ENCODE peak calls at places on chromosome 4, in eight cellular contexts. B is neuronal stem cell; L is T-helper 9 cell; N is progenitor cell of endocrine pancreas; I is mammary epithelial cell; G is stimulated activated CD4-positive, alpha-beta T cell treated with anti-CD3 and anti-CD28 coated beads, Interleukin-4, amount 100 ng/mL, for 24 hours; R is neural crest cell; Q is T-helper 22 cell. E is an unnamed sample.
A peak's percentile ranks its signal among the peaks of the same experiment; 100 is the strongest.

GRCh38 chr4:1400861-1401408 is 5.3 kb downstream of the NKX1-1 start:
- DNase-seq in G (no peak), B (no peak), I (no peak), N (peak; percentile 8), Q (no peak), R (no peak), L (no peak), E (no peak)

GRCh38 chr4:91448668-91449330 is 855.0 kb upstream of the GRID2 start:
- DNase-seq in R (no peak), G (no peak), L (no peak), N (no peak), Q (no peak), I (peak; percentile 78), B (no peak), E (no peak)

GRCh38 chr4:122716825-122717448 is 15.6 kb upstream of the BBS12 start:
- DNase-seq in L (peak; percentile 56), R (peak; percentile 63), B (peak; percentile 43), N (peak; percentile 30), Q (peak; percentile 23), I (peak; percentile 48), G (peak; percentile 87), E (peak; percentile 41)

GRCh38 chr4:164261831-164262230 is 492.1 kb upstream of the SMIM31 start:
- DNase-seq in I (no peak), N (no peak), B (no peak), Q (no peak), R (no peak), G (no peak), L (no peak), E (no peak)

GRCh38 chr4:80309301-80310004 is 26.1 kb upstream of the CFAP299 start:
- DNase-seq in B (no peak), I (peak; percentile 81), R (no peak), L (no peak), Q (no peak), N (no peak), G (no peak), E (no peak)

GRCh38 chr4:128649575-128650205 is 159.8 kb upstream of the JADE1 start:
- DNase-seq in Q (no peak), N (no peak), L (no peak), G (no peak), R (no peak), B (no peak), I (peak; percentile 32), E (no peak)

GRCh38 chr4:182062936-182063335 is 180.3 kb upstream of the TENM3 start:
- DNase-seq in G (no peak), B (no peak), L (no peak), Q (no peak), R (no peak), N (no peak), I (peak; percentile 80), E (no peak)

GRCh38 chr4:78237360-78237759 is 180.2 kb downstream of the FRAS1 start:
- DNase-seq in R (no peak), L (no peak), B (no peak), I (no peak), Q (no peak), N (no peak), G (no peak), E (no peak)

GRCh38 chr4:117481742-117482141 is 396.4 kb upstream of the TRAM1L1 start:
- DNase-seq in G (no peak), L (no peak), Q (no peak), I (peak; percentile 74), B (no peak), R (no peak), N (no peak), E (no peak)

GRCh38 chr4:1994935-1995334 is 13.8 kb downstream of the NELFA start:
- DNase-seq in G (no peak), R (no peak), B (no peak), L (no peak), N (no peak), I (no peak), Q (no peak), E (no peak)

GRCh38 chr4:35934370-35934981 is 309.8 kb downstream of the ARAP2 start:
- DNase-seq in R (no peak), G (no peak), Q (no peak), I (peak; percentile 4), B (peak; percentile 39), L (no peak), N (no peak), E (peak; percentile 4)

GRCh38 chr4:67522851-67523671 is 22.2 kb downstream of the CENPC start:
- DNase-seq in I (no peak), N (no peak), R (no peak), L (no peak), Q (no peak), B (no peak), G (no peak), E (no peak)

GRCh38 chr4:74431113-74431826 is 13.7 kb upstream of the AREG start:
- DNase-seq in I (peak; percentile 77), B (no peak), R (no peak), G (no peak), Q (no peak), N (no peak), L (no peak), E (no peak)

GRCh38 chr4:10296730-10297129 is 160.5 kb downstream of the ZNF518B start:
- DNase-seq in R (peak; percentile 20), B (peak; percentile 68), G (no peak), L (no peak), I (peak; percentile 71), N (no peak), Q (no peak), E (peak; percentile 2)

GRCh38 chr4:21304061-21304541 is 603.8 kb downstream of the PACRGL start:
- DNase-seq in N (peak; percentile 32), R (peak; percentile 30), L (no peak), B (peak; percentile 42), I (no peak), G (no peak), Q (no peak), E (peak; percentile 22)

GRCh38 chr4:19119904-19120303 is 1098.3 kb upstream of the LCORL start:
- DNase-seq in R (no peak), I (no peak), N (no peak), L (no peak), G (no peak), B (no peak), Q (no peak), E (no peak)

GRCh38 chr4:90187148-90187884 is 60.1 kb downstream of the CCSER1 start:
- DNase-seq in Q (no peak), I (no peak), G (no peak), B (no peak), R (no peak), N (no peak), L (no peak), E (no peak)

GRCh38 chr4:154658680-154659402 is 46.4 kb upstream of the FGG start:
- DNase-seq in B (no peak), G (no peak), R (no peak), I (no peak), Q (no peak), L (no peak), N (no peak), E (no peak)

GRCh38 chr4:184473515-184474260 is 662 bp downstream of the IRF2 start:
- DNase-seq in N (peak; percentile 39), G (peak; percentile 52), B (peak; percentile 39), Q (peak; percentile 24), R (peak; percentile 35), I (peak; percentile 54), L (peak; percentile 24), E (peak; percentile 6)

GRCh38 chr4:156298230-156298629 is 344.6 kb upstream of the CTSO start:
- DNase-seq in Q (no peak), B (peak; percentile 41), I (peak; percentile 52), R (no peak), N (no peak), L (no peak), G (no peak), E (no peak)

GRCh38 chr4:168515222-168516011 is 18.6 kb downstream of the PALLD start:
- DNase-seq in L (no peak), B (no peak), G (no peak), I (no peak), R (no peak), Q (no peak), N (no peak), E (no peak)

GRCh38 chr4:147599764-147600163 is 17.4 kb upstream of the TMEM184C start:
- DNase-seq in R (no peak), N (no peak), B (no peak), I (no peak), L (no peak), Q (no peak), G (no peak), E (no peak)

GRCh38 chr4:137427411-137427810 is 104.9 kb downstream of the PCDH18 start:
- DNase-seq in G (no peak), I (no peak), Q (no peak), L (no peak), B (no peak), N (no peak), R (no peak), E (no peak)

GRCh38 chr4:157992038-157992706 is 180.7 kb downstream of the GASK1B start:
- DNase-seq in N (peak; percentile 11), R (peak; percentile 61), L (no peak), I (peak; percentile 58), G (peak; percentile 31), B (peak; percentile 58), Q (no peak), E (peak; percentile 15)

GRCh38 chr4:64251779-64252178 is 157.5 kb downstream of the TECRL start:
- DNase-seq in B (no peak), N (no peak), L (no peak), Q (no peak), G (no peak), R (no peak), I (no peak), E (no peak)

GRCh38 chr4:10115271-10115656 is 1.3 kb downstream of the WDR1 start:
- DNase-seq in L (no peak), B (no peak), Q (no peak), R (no peak), G (no peak), N (no peak), I (peak; percentile 45), E (no peak)

GRCh38 chr4:88516746-88517145 is 6.8 kb downstream of the PYURF start:
- DNase-seq in G (no peak), L (no peak), B (no peak), R (no peak), I (no peak), Q (no peak), N (no peak), E (no peak)

GRCh38 chr4:90318208-90318607 is 191.0 kb downstream of the CCSER1 start:
- DNase-seq in R (no peak), N (no peak), L (no peak), Q (no peak), I (peak; percentile 70), G (no peak), B (no peak), E (no peak)

GRCh38 chr4:21790437-21791029 is 158.0 kb downstream of the KCNIP4 start:
- DNase-seq in L (no peak), G (no peak), N (no peak), B (no peak), I (peak; percentile 30), R (no peak), Q (no peak), E (peak; percentile 10)

GRCh38 chr4:150579591-150580234 is 2.2 kb upstream of the MAB21L2 start:
- DNase-seq in Q (no peak), R (peak; percentile 37), B (peak; percentile 62), N (no peak), I (no peak), L (no peak), G (no peak), E (no peak)

GRCh38 chr4:100257567-100257966 is 67.3 kb upstream of the DDIT4L start:
- DNase-seq in Q (no peak), L (no peak), N (no peak), G (no peak), R (no peak), B (no peak), I (peak; percentile 10), E (no peak)

GRCh38 chr4:86565641-86566040 is 28.5 kb upstream of the PTPN13 start:
- DNase-seq in N (no peak), B (no peak), L (no peak), I (no peak), Q (no peak), R (no peak), G (no peak), E (no peak)